ENCODE peak calls at places on chromosome 10, in seven cellular contexts. V is GM12891, Z is transverse colon, X is heart left ventricle, Y is uterus, K is IMR-90, E is gastrocnemius medialis. R is an unnamed sample.

GRCh38 chr10:6048281-6049030 is 13.7 kb downstream of the IL2RA start:
- DNase-seq in K (no peak), X (no peak), E (no peak), V (no peak), Y (no peak), Z (no peak), R (no peak)

GRCh38 chr10:121497513-121497912 is 100.7 kb downstream of the FGFR2 start:
- DNase-seq in Y (no peak), K (no peak), Z (peak), E (no peak), V (no peak), X (no peak), R (no peak)

GRCh38 chr10:43046288-43046991 is 30.4 kb upstream of the RET start:
- DNase-seq in Z (peak), E (no peak), K (no peak), X (no peak), Y (peak), V (no peak), R (no peak)

GRCh38 chr10:32326119-32326518 is 20.8 kb downstream of the EPC1 start:
- DNase-seq in Y (no peak), K (no peak), V (no peak), Z (no peak), X (no peak), E (no peak), R (no peak)

GRCh38 chr10:78451592-78451991 is 417.9 kb downstream of the RPS24 start:
- DNase-seq in Y (peak), X (no peak), Z (no peak), E (no peak), V (no peak), K (peak), R (no peak)

GRCh38 chr10:50398383-50398782 is 147.1 kb upstream of the ASAH2 start:
- DNase-seq in E (no peak), K (peak), X (no peak), V (no peak), Z (no peak), Y (no peak), R (no peak)

GRCh38 chr10:62048919-62049636 is 147.6 kb downstream of the ARID5B start:
- DNase-seq in Z (peak), E (peak), V (no peak), Y (peak), X (peak), K (peak), R (peak)

GRCh38 chr10:11381023-11381422 is 230.4 kb downstream of the USP6NL start:
- DNase-seq in Z (no peak), E (no peak), X (no peak), V (no peak), Y (no peak), K (peak), R (no peak)

GRCh38 chr10:15211464-15211979 is 43.0 kb upstream of the NMT2 start:
- DNase-seq in Z (no peak), Y (no peak), E (no peak), X (no peak), V (no peak), K (peak), R (no peak)

GRCh38 chr10:60390224-60390626 is 550 bp upstream of the ANK3 start:
- DNase-seq in X (no peak), Y (no peak), V (no peak), E (no peak), Z (no peak), K (peak), R (no peak)

GRCh38 chr10:32054087-32054486 is 2.1 kb downstream of the KIF5B start:
- DNase-seq in E (no peak), Y (no peak), V (no peak), K (peak), Z (peak), X (no peak), R (no peak)

GRCh38 chr10:99304857-99305220 is 24.3 kb upstream of the CNNM1 start:
- DNase-seq in Z (no peak), E (no peak), V (no peak), K (no peak), Y (no peak), X (no peak), R (no peak)

GRCh38 chr10:103244663-103245271 is 920 bp upstream of the RPEL1 start:
- DNase-seq in K (peak), X (no peak), Z (peak), Y (peak), E (peak), V (peak), R (peak)

GRCh38 chr10:100349672-100350071 is 2.6 kb downstream of the SCD start:
- DNase-seq in Z (no peak), X (no peak), Y (no peak), E (no peak), K (no peak), V (no peak), R (no peak)

GRCh38 chr10:90652519-90652918 is 205.3 kb downstream of the HTR7 start:
- DNase-seq in V (no peak), X (no peak), K (peak), Y (no peak), E (no peak), Z (no peak), R (no peak)

GRCh38 chr10:121754667-121755066 is 156.4 kb upstream of the FGFR2 start:
- DNase-seq in E (no peak), V (no peak), X (no peak), K (no peak), Z (no peak), Y (no peak), R (no peak)

GRCh38 chr10:2146079-2146478 is 408.8 kb upstream of the ADARB2 start:
- DNase-seq in Z (no peak), K (no peak), E (no peak), V (no peak), Y (no peak), X (no peak), R (no peak)

GRCh38 chr10:84197643-84198042 is 3.3 kb downstream of the CDHR1 start:
- DNase-seq in V (no peak), Z (peak), K (no peak), E (no peak), X (no peak), Y (no peak), R (no peak)

GRCh38 chr10:95425592-95426465 is 135.0 kb upstream of the PDLIM1 start:
- DNase-seq in V (no peak), K (no peak), Y (no peak), Z (no peak), E (no peak), X (no peak), R (no peak)

GRCh38 chr10:95419399-95419798 is 128.6 kb upstream of the PDLIM1 start:
- DNase-seq in Y (no peak), E (no peak), V (no peak), Z (no peak), X (no peak), K (no peak), R (no peak)

GRCh38 chr10:95423327-95424005 is 132.7 kb upstream of the PDLIM1 start:
- DNase-seq in K (no peak), Y (no peak), X (no peak), E (no peak), V (no peak), Z (no peak), R (no peak)

GRCh38 chr10:95421782-95422181 is 131.0 kb upstream of the PDLIM1 start:
- DNase-seq in V (no peak), K (no peak), Y (no peak), Z (no peak), E (no peak), X (no peak), R (no peak)

DNA sequence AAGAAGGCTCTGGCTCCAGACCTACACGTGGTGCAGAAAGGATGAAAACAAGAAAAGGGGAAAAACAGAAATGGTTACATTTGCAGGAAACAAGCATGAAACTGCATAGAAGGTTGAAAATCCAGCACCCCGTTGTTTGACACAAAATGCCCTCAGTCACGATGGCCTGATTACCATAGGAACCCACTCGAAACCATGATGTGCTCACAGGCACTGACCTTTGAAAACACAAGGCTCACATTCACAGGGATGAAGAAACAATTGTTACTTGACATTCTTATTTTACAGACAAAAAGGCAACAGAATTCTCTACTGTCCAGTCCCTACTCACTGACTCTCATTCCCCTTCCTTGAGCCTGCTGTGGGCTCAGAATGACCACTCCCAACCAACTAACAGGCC is 131.4 kb upstream of the PDLIM1 start:
- DNase-seq in X (no peak), V (no peak), Y (no peak), K (no peak), Z (no peak), E (no peak), R (no peak)
- TF ChIP-seq POLR2A in X (no peak), V (no peak), Y (no peak), K (no peak), Z (no peak), E (no peak), R (no peak)

DNA sequence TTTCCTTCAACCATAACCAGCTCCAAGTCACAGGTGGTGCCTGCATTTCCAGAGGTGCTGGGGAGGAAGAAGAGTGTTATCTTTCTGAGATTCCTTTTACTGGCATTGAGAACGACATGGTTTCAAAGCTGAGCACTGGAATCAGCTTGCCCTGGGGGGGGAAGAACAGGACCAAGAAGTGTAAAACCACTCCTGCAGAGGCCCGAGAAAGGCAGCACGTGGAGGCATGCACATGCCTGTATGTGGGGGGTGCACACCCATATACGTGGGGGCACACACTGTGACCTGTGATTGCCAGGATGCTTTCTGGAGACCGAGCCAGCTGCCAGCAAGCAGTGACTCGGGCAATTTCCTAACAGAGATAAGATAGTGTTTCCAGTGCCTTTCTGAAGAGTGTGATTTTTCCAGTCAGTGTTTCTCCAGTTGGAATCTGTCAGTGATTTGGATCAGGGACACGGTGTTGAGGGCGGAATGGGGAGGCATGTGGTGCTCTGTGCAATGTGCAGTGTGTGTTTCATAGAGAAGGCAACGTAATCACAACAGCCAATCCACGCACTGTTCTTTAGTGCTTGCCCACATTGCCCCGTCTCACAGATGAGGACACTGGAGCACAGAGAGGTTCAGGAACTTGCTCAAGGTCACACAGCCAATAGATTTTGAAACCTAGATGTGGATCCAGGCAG is 4.2 kb downstream of the LRRC27 start:
- DNase-seq in V (no peak), Y (no peak), Z (no peak), X (no peak), E (no peak), K (no peak), R (no peak)
- TF ChIP-seq POLR2A in V (no peak), Y (no peak), Z (no peak), X (no peak), E (no peak), K (no peak), R (no peak)

GRCh38 chr10:71747039-71747807 is 26.1 kb downstream of the VSIR start:
- DNase-seq in E (no peak), V (no peak), Y (no peak), K (no peak), X (peak), Z (no peak), R (no peak)
- TF ChIP-seq POLR2A in E (no peak), V (no peak), Y (no peak), K (no peak), X (no peak), Z (no peak), R (no peak)

DNA sequence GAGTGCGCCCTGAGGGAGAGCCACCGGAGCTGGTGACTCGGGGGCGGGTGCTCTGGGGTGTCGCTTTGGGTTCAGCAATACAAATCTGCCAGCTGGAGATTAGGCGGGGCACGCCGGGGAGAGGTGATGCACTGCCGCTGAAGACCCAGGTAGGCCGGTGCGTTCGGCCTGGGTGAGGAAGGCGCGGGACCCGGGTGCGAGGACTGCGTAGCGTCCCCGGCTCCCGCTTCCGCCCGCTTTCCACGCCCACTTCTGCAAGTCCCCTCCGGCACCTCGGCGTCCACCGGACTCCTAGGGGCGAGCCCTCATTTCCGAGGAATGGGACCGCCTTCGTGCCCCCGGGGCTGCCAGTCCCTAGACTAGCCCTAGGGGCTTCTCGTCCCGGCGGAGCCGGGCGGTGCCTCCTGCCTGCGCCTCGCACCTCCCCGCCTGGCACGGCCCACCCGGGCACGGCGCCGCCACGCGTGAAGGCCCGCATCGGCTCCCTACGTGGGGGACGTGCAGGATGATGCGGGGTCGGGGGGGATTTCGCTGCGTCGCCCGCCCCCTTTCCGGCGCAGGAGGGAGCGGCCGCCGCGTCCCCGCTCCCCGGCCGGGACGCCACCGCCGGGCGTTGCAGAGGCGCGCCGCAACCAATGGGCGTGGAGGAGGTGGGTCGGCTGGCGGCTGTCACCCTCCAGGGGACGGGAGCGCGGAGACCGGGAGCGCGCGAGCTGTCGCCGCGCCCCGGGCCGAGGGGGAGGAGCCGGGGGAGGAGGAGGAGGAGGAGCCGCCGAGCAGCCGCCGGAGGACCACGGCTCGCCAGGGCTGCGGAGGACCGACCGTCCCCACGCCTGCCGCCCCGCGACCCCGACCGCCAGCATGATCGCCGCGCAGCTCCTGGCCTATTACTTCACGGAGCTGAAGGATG is 40.0 kb downstream of the HK1 start:
- DNase-seq in K (peak), E (peak), X (peak), Z (peak), Y (peak), V (peak), R (peak)
- TF ChIP-seq POLR2A in K (peak), E (peak), X (peak), Z (peak), Y (peak), V (no peak), R (peak)

R was measured in breast epithelium.